ENCODE peak calls at places on chromosomes 1 and 21, in ten cellular contexts. S is uterus, H is GM23338, I is iPS DF 6.9, B is lung, E is transverse colon, N is tibial nerve, Y is fibroblast of lung, L is lower lobe of right lung, K is Karpas-422. F is an unnamed sample.

GRCh38 chr1:186949173-186949572 is 120.4 kb downstream of the PLA2G4A start:
- DNase-seq in L (no peak), E (no peak), K (no peak), I (no peak), H (no peak), S (no peak), N (no peak), Y (no peak), B (no peak), F (no peak)

GRCh38 chr1:63640633-63641567 is 47.7 kb downstream of the PGM1 start:
- DNase-seq in H (no peak), B (no peak), L (no peak), K (no peak), S (no peak), Y (no peak), N (no peak), E (no peak), I (no peak), F (no peak)

GRCh38 chr21:28439852-28440251 is 552.8 kb downstream of the LTN1 start:
- DNase-seq in S (peak; percentile 51), L (no peak), K (no peak), Y (peak; percentile 95), H (no peak), N (no peak), B (no peak), I (no peak), E (no peak), F (no peak)

GRCh38 chr1:216682694-216683243 is 40.5 kb downstream of the ESRRG start:
- DNase-seq in K (no peak), L (no peak), H (no peak), Y (no peak), I (no peak), E (no peak), S (no peak), B (no peak), N (no peak), F (no peak)

GRCh38 chr1:147834189-147834588 is 68.4 kb upstream of the GJA8 start:
- DNase-seq in E (no peak), H (no peak), N (no peak), B (no peak), L (no peak), I (no peak), K (no peak), S (no peak), Y (no peak), F (no peak)

GRCh38 chr1:243639027-243639658 is 210.9 kb downstream of the AKT3 start:
- DNase-seq in Y (no peak), I (no peak), E (no peak), K (no peak), N (no peak), S (no peak), B (no peak), H (no peak), L (no peak), F (no peak)

GRCh38 chr1:22526098-22526497 is 37.2 kb upstream of the EPHA8 start:
- DNase-seq in S (no peak), I (no peak), K (no peak), E (no peak), Y (no peak), H (no peak), L (no peak), B (no peak), N (no peak), F (no peak)

GRCh38 chr1:68330391-68330790 is 98.1 kb upstream of the WLS start:
- DNase-seq in K (no peak), S (no peak), E (no peak), I (no peak), B (no peak), L (no peak), H (no peak), Y (no peak), N (no peak), F (no peak)

GRCh38 chr1:59596432-59596831 is 218.3 kb upstream of the HOOK1 start:
- DNase-seq in B (no peak), Y (peak; percentile 52), N (no peak), K (no peak), S (peak; percentile 46), E (no peak), L (no peak), H (no peak), I (no peak), F (no peak)

GRCh38 chr21:35226302-35226701 is 177.2 kb upstream of the RUNX1 start:
- DNase-seq in K (no peak), B (no peak), N (no peak), I (no peak), S (no peak), H (no peak), E (no peak), Y (peak; percentile 95), L (no peak), F (no peak)

GRCh38 chr1:184563308-184563707 is 176.5 kb downstream of the C1orf21 start:
- DNase-seq in L (no peak), B (no peak), S (no peak), N (no peak), I (no peak), H (no peak), E (no peak), Y (peak; percentile 67), K (peak; percentile 53), F (peak; percentile 10)

GRCh38 chr1:6241887-6242740 is 1.9 kb upstream of the HES3 start:
- DNase-seq in N (no peak), I (no peak), B (no peak), S (no peak), L (no peak), E (no peak), Y (no peak), H (peak; percentile 91), K (no peak), F (no peak)

DNA sequence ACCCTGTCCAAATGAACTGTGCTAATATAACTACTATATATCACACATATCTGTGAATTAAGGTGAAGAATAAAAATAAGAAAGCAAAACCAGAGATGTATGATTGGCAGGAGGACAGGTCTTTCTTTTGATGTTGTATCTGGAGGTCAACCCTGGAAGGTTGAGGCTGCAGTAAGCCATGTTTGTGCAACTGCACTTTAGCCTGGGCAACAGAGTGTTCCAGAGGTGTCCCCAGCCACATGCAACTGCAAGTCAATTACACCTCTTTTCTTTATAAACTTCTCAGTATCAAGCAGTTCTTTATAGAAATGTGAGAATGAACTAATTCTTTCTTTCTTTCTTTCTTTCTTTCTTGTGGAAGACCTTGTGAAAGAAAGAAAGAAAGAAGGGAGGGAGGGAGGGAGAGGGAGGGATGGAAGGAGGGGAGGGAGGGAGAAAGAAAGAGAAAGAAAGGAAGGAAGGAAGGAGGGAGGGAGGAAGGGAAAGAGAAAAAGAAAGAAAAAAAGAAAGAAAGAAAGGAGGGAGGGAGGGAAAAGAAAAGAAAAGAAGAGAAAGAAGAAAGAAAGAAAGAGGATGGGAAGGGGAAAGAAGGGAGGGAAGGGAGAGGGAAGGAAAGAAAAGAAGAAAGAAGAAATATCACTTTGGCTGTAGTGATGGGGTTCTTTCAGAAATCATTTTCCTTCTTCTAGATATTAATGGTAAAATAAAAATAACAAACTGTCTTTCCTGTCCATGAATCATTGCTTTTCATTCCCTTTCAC is 54.0 kb upstream of the S1PR1 start:
- DNase-seq in L (no peak), E (no peak), S (no peak), N (no peak), Y (no peak), H (no peak), B (no peak), I (no peak), K (no peak), F (no peak)
- H3K27ac ChIP-seq in L (peak overlapping the region; percentile 63), E (no peak overlapping the region), S (peak overlapping the region; percentile 58), N (no peak overlapping the region), Y (no peak overlapping the region), H (no peak overlapping the region), B (peak overlapping the region; percentile 43), I (no peak overlapping the region), K (no peak overlapping the region), F (no peak overlapping the region)

GRCh38 chr1:23911924-23912323 is 1.2 kb downstream of the CNR2 start:
- DNase-seq in Y (no peak), I (no peak), B (no peak), E (no peak), H (no peak), L (no peak), K (peak; percentile 70), S (no peak), N (no peak), F (no peak)

GRCh38 chr1:23914921-23915320 is 1.8 kb upstream of the CNR2 start:
- DNase-seq in N (no peak), B (no peak), K (no peak), Y (no peak), S (no peak), L (no peak), I (no peak), E (no peak), H (no peak), F (no peak)

GRCh38 chr1:23913212-23913880 is at the start of gene CNR2:
- DNase-seq in S (no peak), I (no peak), Y (no peak), L (no peak), H (no peak), K (peak; percentile 73), N (no peak), B (no peak), E (peak; percentile 26), F (no peak)

GRCh38 chr1:23916209-23917131 is 3.3 kb upstream of the CNR2 start:
- DNase-seq in B (peak; percentile 73), L (peak; percentile 80), S (peak; percentile 55), K (peak; percentile 94), Y (peak; percentile 68), N (no peak), E (peak; percentile 81), I (peak; percentile 74), H (peak; percentile 92), F (peak; percentile 79)

DNA sequence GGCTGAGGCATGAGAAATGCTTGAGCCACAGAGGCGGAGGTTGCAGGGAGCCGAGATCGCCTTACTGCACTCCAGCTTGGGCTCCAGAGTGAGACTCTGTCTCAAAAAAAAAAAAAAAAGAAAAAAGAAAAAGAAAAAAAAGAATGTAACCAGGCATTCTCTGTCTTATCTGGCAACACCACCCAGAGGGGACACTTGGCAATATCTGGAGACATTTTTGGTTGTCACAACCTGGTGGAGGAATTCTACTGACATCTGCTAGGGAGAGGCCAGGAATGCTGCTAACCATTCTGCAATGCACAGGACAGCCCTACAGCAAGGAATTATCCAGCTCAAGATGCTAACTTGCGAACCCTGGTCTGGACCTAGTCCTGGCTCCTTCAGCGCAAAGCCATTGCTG is 2.3 kb upstream of the CNR2 start:
- DNase-seq in K (no peak), S (no peak), N (no peak), I (no peak), E (no peak), H (no peak), B (no peak), L (no peak), Y (no peak), F (no peak)
- H3K4me1 ChIP-seq in K (peaks cover 59% of the 10 kb centered on the region), S (peaks cover 4% of the 10 kb centered on the region), N (no peaks in the 10 kb centered on the region), I (no peaks in the 10 kb centered on the region), E (peaks cover 7% of the 10 kb centered on the region), H (peaks cover 6% of the 10 kb centered on the region), B (no peaks in the 10 kb centered on the region), L (peaks cover 14% of the 10 kb centered on the region), Y (no peaks in the 10 kb centered on the region), F (peaks cover 8% of the 10 kb centered on the region)

GRCh38 chr1:154213274-154213673 is 7.1 kb upstream of the CFAP141 start:
- DNase-seq in E (no peak), I (no peak), N (no peak), K (no peak), L (no peak), B (no peak), Y (no peak), H (no peak), S (no peak), F (no peak)
- H3K27ac ChIP-seq in E (no peak overlapping the region), I (no peak overlapping the region), N (no peak overlapping the region), K (no peak overlapping the region), L (no peak overlapping the region), B (no peak overlapping the region), Y (no peak overlapping the region), H (no peak overlapping the region), S (no peak overlapping the region), F (no peak overlapping the region)

GRCh38 chr1:234537236-234537635 is 58.3 kb upstream of the TARBP1 start:
- DNase-seq in K (no peak), B (no peak), N (no peak), I (no peak), H (no peak), L (no peak), S (no peak), Y (no peak), E (no peak), F (no peak)
- H3K4me1 ChIP-seq in K (no peaks in the 10 kb centered on the region), B (peaks cover 8% of the 10 kb centered on the region), N (peaks cover 65% of the 10 kb centered on the region), I (no peaks in the 10 kb centered on the region), H (no peaks in the 10 kb centered on the region), L (peaks cover 61% of the 10 kb centered on the region), S (peaks cover 29% of the 10 kb centered on the region), Y (peaks cover 29% of the 10 kb centered on the region), E (peaks cover 64% of the 10 kb centered on the region), F (peaks cover 83% of the 10 kb centered on the region)